ENCODE peak calls at places on chromosomes 4 and X, in six cellular contexts. One of them, this sample, is unnamed.
A peak's percentile ranks its signal among the peaks of the same experiment; 100 is the strongest.

GRCh38 chrX:37993857-37994619 is 12.3 kb upstream of the SYTL5 start:
- DNase-seq in brain microvascular endothelial cell: no peak
- DNase-seq in psoas muscle: no peak
- DNase-seq in endodermal cell: peak; percentile 75
- DNase-seq in gastrocnemius medialis: no peak
- DNase-seq in neural progenitor cell: peak; percentile 70
- DNase-seq in this sample: no peak

GRCh38 chrX:37627602-37628001 is 56.1 kb downstream of the LANCL3 start:
- DNase-seq in brain microvascular endothelial cell: no peak
- DNase-seq in gastrocnemius medialis: no peak
- DNase-seq in neural progenitor cell: no peak
- DNase-seq in psoas muscle: no peak
- DNase-seq in endodermal cell: no peak
- DNase-seq in this sample: no peak

GRCh38 chr4:110735691-110736090 is 112.8 kb upstream of the PITX2 start:
- DNase-seq in brain microvascular endothelial cell: peak; percentile 18
- DNase-seq in psoas muscle: no peak
- DNase-seq in gastrocnemius medialis: no peak
- DNase-seq in endodermal cell: no peak
- DNase-seq in neural progenitor cell: no peak
- DNase-seq in this sample: no peak

GRCh38 chr4:130359537-130359936 is 1263.6 kb downstream of the C4orf33 start:
- DNase-seq in neural progenitor cell: peak; percentile 24
- DNase-seq in psoas muscle: no peak
- DNase-seq in endodermal cell: no peak
- DNase-seq in brain microvascular endothelial cell: peak; percentile 20
- DNase-seq in gastrocnemius medialis: no peak
- DNase-seq in this sample: peak; percentile 2

GRCh38 chr4:83552924-83553323 is 17.0 kb downstream of the GPAT3 start:
- DNase-seq in brain microvascular endothelial cell: peak; percentile 34
- DNase-seq in psoas muscle: no peak
- DNase-seq in gastrocnemius medialis: no peak
- DNase-seq in endodermal cell: no peak
- DNase-seq in neural progenitor cell: no peak
- DNase-seq in this sample: peak; percentile 62

GRCh38 chrX:9606971-9607370 is 142.1 kb downstream of the TBL1X start:
- DNase-seq in neural progenitor cell: no peak
- DNase-seq in psoas muscle: no peak
- DNase-seq in gastrocnemius medialis: no peak
- DNase-seq in endodermal cell: no peak
- DNase-seq in brain microvascular endothelial cell: no peak
- DNase-seq in this sample: no peak

GRCh38 chr4:145177511-145177905 is 2.9 kb downstream of the OTUD4 start:
- DNase-seq in psoas muscle: no peak
- DNase-seq in endodermal cell: no peak
- DNase-seq in neural progenitor cell: no peak
- DNase-seq in gastrocnemius medialis: peak; percentile 45
- DNase-seq in brain microvascular endothelial cell: no peak
- DNase-seq in this sample: no peak

GRCh38 chrX:150035531-150035930 is 97.2 kb upstream of the EOLA2 start:
- DNase-seq in neural progenitor cell: no peak
- DNase-seq in brain microvascular endothelial cell: no peak
- DNase-seq in gastrocnemius medialis: no peak
- DNase-seq in endodermal cell: no peak
- DNase-seq in psoas muscle: no peak
- DNase-seq in this sample: no peak

GRCh38 chr4:166366012-166366411 is 493.0 kb downstream of the TLL1 start:
- DNase-seq in brain microvascular endothelial cell: no peak
- DNase-seq in neural progenitor cell: no peak
- DNase-seq in endodermal cell: no peak
- DNase-seq in gastrocnemius medialis: no peak
- DNase-seq in psoas muscle: no peak
- DNase-seq in this sample: no peak

GRCh38 chrX:17692709-17693346 is 44.5 kb upstream of the SCML1 start:
- DNase-seq in neural progenitor cell: peak; percentile 58
- DNase-seq in psoas muscle: no peak
- DNase-seq in endodermal cell: peak; percentile 46
- DNase-seq in brain microvascular endothelial cell: peak; percentile 24
- DNase-seq in gastrocnemius medialis: no peak
- DNase-seq in this sample: peak; percentile 23

GRCh38 chrX:71224969-71225368 is 1.9 kb downstream of the GJB1 start:
- DNase-seq in neural progenitor cell: no peak
- DNase-seq in gastrocnemius medialis: no peak
- DNase-seq in brain microvascular endothelial cell: no peak
- DNase-seq in endodermal cell: no peak
- DNase-seq in psoas muscle: no peak
- DNase-seq in this sample: no peak

GRCh38 chrX:71228063-71228642 is 5.1 kb downstream of the GJB1 start:
- DNase-seq in neural progenitor cell: no peak
- DNase-seq in gastrocnemius medialis: no peak
- DNase-seq in psoas muscle: no peak
- DNase-seq in endodermal cell: no peak
- DNase-seq in brain microvascular endothelial cell: no peak
- DNase-seq in this sample: no peak

GRCh38 chrX:71224098-71224708 is 1.2 kb downstream of the GJB1 start:
- DNase-seq in endodermal cell: peak; percentile 51
- DNase-seq in psoas muscle: no peak
- DNase-seq in gastrocnemius medialis: no peak
- DNase-seq in neural progenitor cell: peak; percentile 31
- DNase-seq in brain microvascular endothelial cell: no peak
- DNase-seq in this sample: no peak

GRCh38 chrX:71227370-71228062 is 4.5 kb downstream of the GJB1 start:
- DNase-seq in neural progenitor cell: no peak
- DNase-seq in endodermal cell: no peak
- DNase-seq in gastrocnemius medialis: no peak
- DNase-seq in psoas muscle: no peak
- DNase-seq in brain microvascular endothelial cell: no peak
- DNase-seq in this sample: no peak

GRCh38 chrX:71225661-71226060 is 2.6 kb downstream of the GJB1 start:
- DNase-seq in psoas muscle: no peak
- DNase-seq in brain microvascular endothelial cell: no peak
- DNase-seq in neural progenitor cell: no peak
- DNase-seq in endodermal cell: no peak
- DNase-seq in gastrocnemius medialis: no peak
- DNase-seq in this sample: no peak
- H3K4me3 ChIP-seq in psoas muscle: no peak overlapping the region
- H3K4me3 ChIP-seq in brain microvascular endothelial cell: no peak overlapping the region
- H3K4me3 ChIP-seq in neural progenitor cell: no peak overlapping the region
- H3K4me3 ChIP-seq in endodermal cell: no peak overlapping the region
- H3K4me3 ChIP-seq in gastrocnemius medialis: no peak overlapping the region
- H3K4me3 ChIP-seq in this sample: no peak overlapping the region

GRCh38 chrX:48695524-48695875 is 1.0 kb upstream of the SUV39H1 start:
- DNase-seq in psoas muscle: no peak
- DNase-seq in neural progenitor cell: no peak
- DNase-seq in gastrocnemius medialis: peak; percentile 22
- DNase-seq in endodermal cell: no peak
- DNase-seq in brain microvascular endothelial cell: no peak
- DNase-seq in this sample: no peak
- H3K4me3 ChIP-seq in psoas muscle: peak overlapping the region; percentile 68
- H3K4me3 ChIP-seq in neural progenitor cell: peak overlapping the region; percentile 80
- H3K4me3 ChIP-seq in gastrocnemius medialis: peak overlapping the region; percentile 60
- H3K4me3 ChIP-seq in endodermal cell: peak overlapping the region; percentile 86
- H3K4me3 ChIP-seq in brain microvascular endothelial cell: peak overlapping the region; percentile 64
- H3K4me3 ChIP-seq in this sample: no peak overlapping the region

DNA sequence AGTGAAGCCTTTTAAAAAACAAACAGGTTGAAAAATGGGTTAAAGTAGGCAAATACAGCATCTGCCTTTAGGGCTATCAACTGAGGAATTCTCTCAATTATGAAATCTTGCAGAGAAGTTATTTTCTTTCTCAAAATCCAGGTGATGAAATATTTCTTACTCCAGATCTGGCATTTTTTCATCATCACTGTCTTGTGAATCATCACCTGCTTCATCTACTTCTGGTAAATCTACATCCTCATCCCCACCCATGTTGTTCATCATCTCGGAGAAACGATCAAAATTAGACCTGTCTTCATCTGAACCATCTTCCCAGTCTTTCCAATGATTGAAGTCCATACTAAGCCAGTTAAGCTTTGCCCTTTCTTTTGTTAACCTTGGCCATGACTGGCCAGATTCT is 33.3 kb upstream of the HPF1 start:
- DNase-seq in endodermal cell: no peak
- DNase-seq in gastrocnemius medialis: no peak
- DNase-seq in brain microvascular endothelial cell: no peak
- DNase-seq in psoas muscle: no peak
- DNase-seq in neural progenitor cell: no peak
- DNase-seq in this sample: no peak
- H3K4me3 ChIP-seq in endodermal cell: peak overlapping the region; percentile 71
- H3K4me3 ChIP-seq in gastrocnemius medialis: no peak overlapping the region
- H3K4me3 ChIP-seq in brain microvascular endothelial cell: no peak overlapping the region
- H3K4me3 ChIP-seq in psoas muscle: peak overlapping the region; percentile 54
- H3K4me3 ChIP-seq in neural progenitor cell: peak overlapping the region; percentile 41
- H3K4me3 ChIP-seq in this sample: no peak overlapping the region

GRCh38 chrX:69538321-69538876 is 34.3 kb downstream of the NALF2 start:
- DNase-seq in endodermal cell: peak; percentile 86
- DNase-seq in brain microvascular endothelial cell: peak; percentile 12
- DNase-seq in neural progenitor cell: peak; percentile 81
- DNase-seq in gastrocnemius medialis: peak; percentile 43
- DNase-seq in psoas muscle: peak; percentile 78
- DNase-seq in this sample: peak; percentile 2
- H3K4me3 ChIP-seq in endodermal cell: no peak overlapping the region
- H3K4me3 ChIP-seq in brain microvascular endothelial cell: peak overlapping the region; percentile 44
- H3K4me3 ChIP-seq in neural progenitor cell: peak overlapping the region; percentile 49
- H3K4me3 ChIP-seq in gastrocnemius medialis: peak overlapping the region; percentile 53
- H3K4me3 ChIP-seq in psoas muscle: peak overlapping the region; percentile 66
- H3K4me3 ChIP-seq in this sample: peak overlapping the region; percentile 39

GRCh38 chr4:56388311-56388710 is 1.0 kb upstream of the AASDH start:
- DNase-seq in psoas muscle: no peak
- DNase-seq in neural progenitor cell: no peak
- DNase-seq in gastrocnemius medialis: no peak
- DNase-seq in brain microvascular endothelial cell: no peak
- DNase-seq in endodermal cell: no peak
- DNase-seq in this sample: no peak
- H3K4me3 ChIP-seq in psoas muscle: peak overlapping the region; percentile 76
- H3K4me3 ChIP-seq in neural progenitor cell: peak overlapping the region; percentile 93
- H3K4me3 ChIP-seq in gastrocnemius medialis: peak overlapping the region; percentile 98
- H3K4me3 ChIP-seq in brain microvascular endothelial cell: peak overlapping the region; percentile 83
- H3K4me3 ChIP-seq in endodermal cell: peak overlapping the region; percentile 88
- H3K4me3 ChIP-seq in this sample: peak overlapping the region; percentile 62

GRCh38 chrX:135295944-135296305 is 13.4 kb upstream of the ETDC start:
- DNase-seq in gastrocnemius medialis: no peak
- DNase-seq in endodermal cell: no peak
- DNase-seq in psoas muscle: no peak
- DNase-seq in neural progenitor cell: no peak
- DNase-seq in brain microvascular endothelial cell: no peak
- DNase-seq in this sample: no peak

GRCh38 chrX:135295238-135295943 is 13.9 kb upstream of the ETDC start:
- DNase-seq in brain microvascular endothelial cell: peak; percentile 31
- DNase-seq in gastrocnemius medialis: peak; percentile 11
- DNase-seq in psoas muscle: peak; percentile 25
- DNase-seq in neural progenitor cell: peak; percentile 81
- DNase-seq in endodermal cell: peak; percentile 85
- DNase-seq in this sample: peak; percentile 11
- H3K4me3 ChIP-seq in brain microvascular endothelial cell: peak overlapping the region; percentile 41
- H3K4me3 ChIP-seq in gastrocnemius medialis: no peak overlapping the region
- H3K4me3 ChIP-seq in psoas muscle: peak overlapping the region; percentile 28
- H3K4me3 ChIP-seq in neural progenitor cell: peak overlapping the region; percentile 41
- H3K4me3 ChIP-seq in endodermal cell: peak overlapping the region; percentile 75
- H3K4me3 ChIP-seq in this sample: peak overlapping the region; percentile 38

DNA sequence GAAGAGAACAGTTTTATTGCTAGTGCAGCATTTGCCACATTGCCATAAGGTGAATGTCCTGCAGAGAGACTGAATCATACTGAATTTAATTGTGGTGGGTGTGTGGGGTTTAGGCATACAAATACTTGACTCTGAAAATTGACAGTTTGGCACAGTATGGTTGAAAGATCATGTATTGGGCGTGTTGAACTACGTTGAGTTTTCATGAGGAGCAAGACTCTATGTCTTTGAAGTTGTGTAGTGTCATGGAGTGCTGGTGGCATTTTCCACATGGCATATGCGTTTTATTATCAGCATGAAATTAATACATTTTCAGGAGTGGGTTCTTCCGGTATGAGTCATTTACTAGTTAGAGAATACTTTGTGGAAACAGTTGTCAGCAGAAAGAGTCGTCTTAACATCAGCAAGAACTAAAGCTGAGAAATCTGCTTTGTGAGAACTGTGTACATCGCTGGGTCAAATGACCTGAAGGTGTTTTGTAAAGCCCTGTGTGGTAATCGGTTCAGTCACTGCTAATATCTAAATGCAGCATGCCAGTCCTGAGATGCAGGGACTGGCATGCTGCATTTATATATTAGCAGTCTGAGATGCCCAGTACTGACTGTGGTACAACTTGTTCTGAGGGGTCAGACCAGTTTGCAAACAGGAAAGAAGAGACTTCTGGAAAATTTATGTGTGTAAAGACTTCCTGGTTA is 50.3 kb downstream of the ARHGAP10 start:
- DNase-seq in endodermal cell: no peak
- DNase-seq in brain microvascular endothelial cell: no peak
- DNase-seq in neural progenitor cell: no peak
- DNase-seq in gastrocnemius medialis: peak; percentile 38
- DNase-seq in psoas muscle: no peak
- DNase-seq in this sample: peak; percentile 31
- H3K4me3 ChIP-seq in endodermal cell: no peak overlapping the region
- H3K4me3 ChIP-seq in brain microvascular endothelial cell: no peak overlapping the region
- H3K4me3 ChIP-seq in neural progenitor cell: no peak overlapping the region
- H3K4me3 ChIP-seq in gastrocnemius medialis: no peak overlapping the region
- H3K4me3 ChIP-seq in psoas muscle: no peak overlapping the region
- H3K4me3 ChIP-seq in this sample: no peak overlapping the region

DNA sequence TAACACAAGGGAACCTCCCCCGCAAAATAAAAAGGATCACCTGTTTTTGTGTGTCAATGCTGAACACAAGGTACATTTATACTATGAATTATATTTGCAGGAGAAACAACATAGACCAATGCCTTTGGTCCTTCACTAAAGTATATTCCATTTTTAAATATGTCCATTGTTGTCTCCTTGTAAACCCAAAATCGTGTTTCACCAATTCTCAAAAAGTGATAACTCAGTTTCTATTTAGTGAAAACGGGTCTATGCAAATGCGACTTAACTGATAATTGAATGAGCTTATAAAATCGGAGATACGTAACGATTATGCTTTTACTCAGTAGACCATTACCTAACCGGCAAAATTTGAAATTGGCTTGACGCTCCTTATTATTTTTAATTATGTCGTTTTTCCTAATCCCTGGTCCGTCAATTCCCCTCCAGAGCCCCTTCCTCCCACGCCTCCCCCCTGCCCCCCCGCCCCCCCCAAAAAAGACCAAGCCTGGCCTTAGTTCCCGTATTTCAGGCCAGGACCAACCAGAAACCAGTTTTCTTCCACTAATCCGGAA is 2.0 kb downstream of the BRWD3 start:
- DNase-seq in brain microvascular endothelial cell: no peak
- DNase-seq in gastrocnemius medialis: no peak
- DNase-seq in psoas muscle: no peak
- DNase-seq in neural progenitor cell: no peak
- DNase-seq in endodermal cell: no peak
- DNase-seq in this sample: no peak
- H3K4me3 ChIP-seq in brain microvascular endothelial cell: peak overlapping the region; percentile 71
- H3K4me3 ChIP-seq in gastrocnemius medialis: peak overlapping the region; percentile 80
- H3K4me3 ChIP-seq in psoas muscle: peak overlapping the region; percentile 65
- H3K4me3 ChIP-seq in neural progenitor cell: peak overlapping the region; percentile 76
- H3K4me3 ChIP-seq in endodermal cell: peak overlapping the region; percentile 87
- H3K4me3 ChIP-seq in this sample: peak overlapping the region; percentile 73

DNA sequence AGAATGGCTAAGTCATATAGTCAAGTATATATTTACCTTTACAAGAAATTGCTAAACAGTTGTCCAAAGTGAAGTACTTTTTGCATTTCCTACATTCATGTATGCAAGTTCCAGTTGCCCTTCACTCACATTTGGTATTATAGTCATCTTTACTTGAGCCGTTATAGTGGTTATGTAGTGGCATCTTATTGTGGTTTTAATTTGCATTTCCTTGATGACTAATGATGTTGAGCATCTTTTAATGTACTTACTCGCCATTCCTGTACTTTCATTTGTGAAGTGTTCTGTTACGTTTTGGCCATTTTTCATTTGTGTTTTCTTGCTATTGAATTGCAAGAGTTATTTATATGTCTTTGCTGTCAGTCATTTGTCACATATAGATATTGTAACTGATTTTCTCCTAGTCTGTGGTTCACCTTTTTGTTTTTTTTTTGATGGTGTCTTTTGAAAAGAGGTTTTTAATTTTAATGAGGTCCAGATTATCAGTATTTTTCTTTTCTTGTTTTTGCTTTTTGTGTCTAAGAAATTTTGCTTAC is 27.6 kb downstream of the ARFIP1 start:
- DNase-seq in gastrocnemius medialis: no peak
- DNase-seq in neural progenitor cell: no peak
- DNase-seq in psoas muscle: no peak
- DNase-seq in endodermal cell: no peak
- DNase-seq in brain microvascular endothelial cell: no peak
- DNase-seq in this sample: peak; percentile 5
- H3K4me3 ChIP-seq in gastrocnemius medialis: no peak overlapping the region
- H3K4me3 ChIP-seq in neural progenitor cell: no peak overlapping the region
- H3K4me3 ChIP-seq in psoas muscle: no peak overlapping the region
- H3K4me3 ChIP-seq in endodermal cell: no peak overlapping the region
- H3K4me3 ChIP-seq in brain microvascular endothelial cell: no peak overlapping the region
- H3K4me3 ChIP-seq in this sample: no peak overlapping the region

This sample was measured in skeletal muscle cell.